ENCODE peak calls at places on chromosomes 12 and 14, in eight cellular contexts. R is omental fat pad, P is COR-L47, O is NCI-H1092, U is cardiac fibroblast, G is memory B cell, I is cerebellum, H is NCI-H1694. F is an unnamed sample.

GRCh38 chr14:80850197-80850814 is 91.2 kb downstream of the CEP128 start:
- DNase-seq in R (no peak), P (no peak), O (peak; percentile 20), U (peak; percentile 74), G (no peak), I (peak; percentile 33), H (peak; percentile 81), F (no peak)

GRCh38 chr12:106541201-106541600 is 41.6 kb upstream of the RFX4 start:
- DNase-seq in R (no peak), P (no peak), O (no peak), U (no peak), G (no peak), I (no peak), H (no peak), F (no peak)

GRCh38 chr14:64465856-64466554 is 706 bp downstream of the AKAP5 start:
- DNase-seq in R (no peak), P (peak; percentile 36), O (peak; percentile 28), U (peak; percentile 27), G (no peak), I (peak; percentile 48), H (no peak), F (no peak)

GRCh38 chr12:64877363-64878004 is 53.0 kb downstream of the TBC1D30 start:
- DNase-seq in R (no peak), P (no peak), O (no peak), U (peak; percentile 11), G (no peak), I (no peak), H (no peak), F (no peak)

GRCh38 chr12:117309276-117309885 is 52.0 kb downstream of the NOS1 start:
- DNase-seq in R (no peak), P (no peak), O (no peak), U (no peak), G (no peak), I (no peak), H (no peak), F (no peak)

GRCh38 chr14:69042309-69043006 is 63.4 kb upstream of the ACTN1 start:
- DNase-seq in R (no peak), P (no peak), O (no peak), U (no peak), G (no peak), I (no peak), H (no peak), F (no peak)

GRCh38 chr12:4825139-4825858 is 84.4 kb upstream of the KCNA1 start:
- DNase-seq in R (no peak), P (no peak), O (no peak), U (no peak), G (no peak), I (no peak), H (no peak), F (no peak)

GRCh38 chr12:47302111-47302597 is 222.4 kb upstream of the AMIGO2 start:
- DNase-seq in R (no peak), P (no peak), O (no peak), U (no peak), G (no peak), I (no peak), H (no peak), F (no peak)

GRCh38 chr14:57060276-57060956 is 208.3 kb downstream of the EXOC5 start:
- DNase-seq in R (no peak), P (no peak), O (no peak), U (no peak), G (no peak), I (no peak), H (no peak), F (peak; percentile 35)

GRCh38 chr12:89756638-89757321 is 48.1 kb upstream of the ATP2B1 start:
- DNase-seq in R (no peak), P (no peak), O (no peak), U (peak; percentile 100), G (no peak), I (no peak), H (no peak), F (peak; percentile 64)

GRCh38 chr14:61461808-61462275 is 140.5 kb downstream of the PRKCH start:
- DNase-seq in R (no peak), P (peak; percentile 53), O (peak; percentile 47), U (peak; percentile 90), G (no peak), I (peak; percentile 79), H (peak; percentile 92), F (peak; percentile 43)

GRCh38 chr14:69190191-69190590 is 1.1 kb upstream of the EXD2 start:
- DNase-seq in R (no peak), P (no peak), O (no peak), U (no peak), G (no peak), I (no peak), H (no peak), F (no peak)

GRCh38 chr12:65368071-65368470 is 89.6 kb downstream of the MSRB3 start:
- DNase-seq in R (no peak), P (no peak), O (no peak), U (no peak), G (no peak), I (no peak), H (no peak), F (no peak)

GRCh38 chr14:100652739-100653138 is 65.5 kb upstream of the BEGAIN start:
- DNase-seq in R (no peak), P (no peak), O (no peak), U (no peak), G (no peak), I (no peak), H (no peak), F (no peak)

GRCh38 chr14:79602742-79603141 is 608.6 kb downstream of the DIO2 start:
- DNase-seq in R (no peak), P (no peak), O (no peak), U (no peak), G (no peak), I (no peak), H (no peak), F (no peak)